ENCODE peak calls at places on chromosomes 13 and 19, in four cellular contexts. One of them, this sample, is unnamed.

GRCh38 chr13:59946924-59947323 is 216.8 kb downstream of the DIAPH3 start:
- DNase-seq in mammary epithelial cell: no peak
- DNase-seq in Panc1: no peak
- DNase-seq in A549: no peak
- DNase-seq in this sample: no peak

GRCh38 chr13:44159633-44160279 is 213.9 kb upstream of the SERP2 start:
- DNase-seq in mammary epithelial cell: peak
- DNase-seq in Panc1: peak
- DNase-seq in A549: peak
- DNase-seq in this sample: peak

GRCh38 chr19:55467236-55468053 is 2.9 kb upstream of the C19orf85 start:
- DNase-seq in mammary epithelial cell: peak
- DNase-seq in Panc1: no peak
- DNase-seq in A549: peak
- DNase-seq in this sample: peak

GRCh38 chr13:35599385-35599784 is 122.9 kb upstream of the MAB21L1 start:
- DNase-seq in mammary epithelial cell: peak
- DNase-seq in Panc1: no peak
- DNase-seq in A549: no peak
- DNase-seq in this sample: peak

GRCh38 chr13:48891586-48891985 is 84.1 kb upstream of the FNDC3A start:
- DNase-seq in mammary epithelial cell: peak
- DNase-seq in Panc1: no peak
- DNase-seq in A549: no peak
- DNase-seq in this sample: peak

GRCh38 chr13:97018029-97018819 is 23.9 kb upstream of the OXGR1 start:
- DNase-seq in mammary epithelial cell: peak
- DNase-seq in Panc1: peak
- DNase-seq in A549: no peak
- DNase-seq in this sample: peak

GRCh38 chr13:60111726-60112125 is 52.0 kb downstream of the DIAPH3 start:
- DNase-seq in mammary epithelial cell: no peak
- DNase-seq in Panc1: no peak
- DNase-seq in A549: no peak
- DNase-seq in this sample: no peak

GRCh38 chr19:34457446-34457845 is 24.1 kb upstream of the WTIP start:
- DNase-seq in mammary epithelial cell: no peak
- DNase-seq in Panc1: no peak
- DNase-seq in A549: no peak
- DNase-seq in this sample: no peak

GRCh38 chr19:5292843-5293606 is 47.6 kb downstream of the PTPRS start:
- DNase-seq in mammary epithelial cell: peak
- DNase-seq in Panc1: no peak
- DNase-seq in A549: peak
- DNase-seq in this sample: peak

GRCh38 chr13:104571890-104572229 is 1505.6 kb upstream of the SLC10A2 start:
- DNase-seq in mammary epithelial cell: no peak
- DNase-seq in Panc1: no peak
- DNase-seq in A549: no peak
- DNase-seq in this sample: no peak

GRCh38 chr19:19417618-19418270 is 12.3 kb downstream of the GATAD2A start:
- DNase-seq in mammary epithelial cell: no peak
- DNase-seq in Panc1: no peak
- DNase-seq in A549: no peak
- DNase-seq in this sample: no peak

GRCh38 chr13:112670864-112671263 is 19.0 kb upstream of the ATP11A start:
- DNase-seq in mammary epithelial cell: no peak
- DNase-seq in Panc1: no peak
- DNase-seq in A549: no peak
- DNase-seq in this sample: no peak

GRCh38 chr13:83168575-83168974 is 713.7 kb downstream of the SLITRK1 start:
- DNase-seq in mammary epithelial cell: no peak
- DNase-seq in Panc1: no peak
- DNase-seq in A549: no peak
- DNase-seq in this sample: no peak

GRCh38 chr13:44649834-44650233 is 73.7 kb upstream of the TSC22D1 start:
- DNase-seq in mammary epithelial cell: no peak
- DNase-seq in Panc1: no peak
- DNase-seq in A549: no peak
- DNase-seq in this sample: no peak

GRCh38 chr13:95112883-95113282 is 188.4 kb downstream of the ABCC4 start:
- DNase-seq in mammary epithelial cell: no peak
- DNase-seq in Panc1: no peak
- DNase-seq in A549: no peak
- DNase-seq in this sample: no peak

GRCh38 chr13:93771782-93772181 is 545.2 kb downstream of the GPC6 start:
- DNase-seq in mammary epithelial cell: no peak
- DNase-seq in Panc1: no peak
- DNase-seq in A549: no peak
- DNase-seq in this sample: no peak

GRCh38 chr13:93227280-93227905 is 786 bp downstream of the GPC6 start:
- DNase-seq in mammary epithelial cell: peak
- DNase-seq in Panc1: no peak
- DNase-seq in A549: no peak
- DNase-seq in this sample: no peak

GRCh38 chr13:113997845-113998751 is 24.2 kb upstream of the C13orf46 start:
- DNase-seq in mammary epithelial cell: no peak
- DNase-seq in Panc1: no peak
- DNase-seq in A549: no peak
- DNase-seq in this sample: no peak

GRCh38 chr13:21124853-21125252 is 51.5 kb downstream of the SKA3 start:
- DNase-seq in mammary epithelial cell: no peak
- DNase-seq in Panc1: no peak
- DNase-seq in A549: no peak
- DNase-seq in this sample: no peak

GRCh38 chr13:28140433-28141125 is 2.2 kb downstream of the PAN3 start:
- DNase-seq in mammary epithelial cell: no peak
- DNase-seq in Panc1: no peak
- DNase-seq in A549: no peak
- DNase-seq in this sample: no peak

GRCh38 chr13:21671793-21672680 is 1.2 kb downstream of the FGF9 start:
- DNase-seq in mammary epithelial cell: no peak
- DNase-seq in Panc1: no peak
- DNase-seq in A549: no peak
- DNase-seq in this sample: no peak

GRCh38 chr13:103815619-103816018 is 749.4 kb upstream of the SLC10A2 start:
- DNase-seq in mammary epithelial cell: peak
- DNase-seq in Panc1: no peak
- DNase-seq in A549: no peak
- DNase-seq in this sample: no peak

GRCh38 chr13:33018886-33019285 is 2.7 kb downstream of the KL start:
- DNase-seq in mammary epithelial cell: no peak
- DNase-seq in Panc1: no peak
- DNase-seq in A549: no peak
- DNase-seq in this sample: no peak

DNA sequence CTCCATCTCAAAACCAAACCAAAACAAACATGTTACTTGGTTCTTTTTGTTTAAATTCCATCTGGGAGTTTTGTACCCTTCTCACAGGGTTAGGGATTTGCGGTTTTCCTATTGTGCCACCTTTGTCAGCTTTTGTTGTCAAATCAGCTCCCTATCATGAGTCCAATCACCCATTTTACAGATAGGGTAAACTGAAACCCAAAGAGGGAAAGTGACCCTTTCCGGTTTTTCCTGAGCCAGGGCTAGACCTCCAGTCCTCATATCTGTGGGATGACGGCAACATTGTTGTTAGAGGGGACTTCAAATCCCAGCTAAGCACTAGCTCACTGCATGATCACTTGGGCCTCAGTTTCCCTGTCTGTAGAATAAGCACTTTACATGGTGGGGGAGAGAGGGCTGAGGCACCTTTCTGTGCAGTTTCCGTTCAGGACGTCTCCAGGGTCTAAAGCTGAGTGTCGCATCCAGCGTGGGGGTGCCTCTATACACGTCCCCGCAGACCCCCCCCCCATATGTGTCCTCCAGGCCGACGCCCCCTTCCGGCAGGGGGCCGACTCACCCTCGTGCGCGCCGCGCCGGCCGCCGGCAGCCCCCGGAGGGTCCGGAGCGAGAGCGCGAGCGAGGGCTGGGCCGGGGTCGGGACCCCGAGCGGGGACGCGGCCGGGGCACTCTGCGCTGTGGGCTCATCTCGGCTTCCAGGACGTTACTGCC is 3.9 kb downstream of the CCDC194 start:
- DNase-seq in mammary epithelial cell: no peak
- DNase-seq in Panc1: no peak
- DNase-seq in A549: no peak
- DNase-seq in this sample: no peak
- TF ChIP-seq CTCF in mammary epithelial cell: no peak
- TF ChIP-seq CTCF in Panc1: no peak
- TF ChIP-seq CTCF in A549: no peak
- TF ChIP-seq CTCF in this sample: no peak

GRCh38 chr19:48120505-48120904 is 9.9 kb upstream of the PLA2G4C start:
- DNase-seq in mammary epithelial cell: no peak
- DNase-seq in Panc1: no peak
- DNase-seq in A549: no peak
- DNase-seq in this sample: no peak

GRCh38 chr19:48121066-48121465 is 10.4 kb upstream of the PLA2G4C start:
- DNase-seq in mammary epithelial cell: no peak
- DNase-seq in Panc1: no peak
- DNase-seq in A549: no peak
- DNase-seq in this sample: no peak

GRCh38 chr19:48123907-48124675 is 13.5 kb upstream of the PLA2G4C start:
- DNase-seq in mammary epithelial cell: peak
- DNase-seq in Panc1: no peak
- DNase-seq in A549: no peak
- DNase-seq in this sample: peak

GRCh38 chr19:48122421-48122820 is 11.8 kb upstream of the PLA2G4C start:
- DNase-seq in mammary epithelial cell: peak
- DNase-seq in Panc1: no peak
- DNase-seq in A549: no peak
- DNase-seq in this sample: no peak

DNA sequence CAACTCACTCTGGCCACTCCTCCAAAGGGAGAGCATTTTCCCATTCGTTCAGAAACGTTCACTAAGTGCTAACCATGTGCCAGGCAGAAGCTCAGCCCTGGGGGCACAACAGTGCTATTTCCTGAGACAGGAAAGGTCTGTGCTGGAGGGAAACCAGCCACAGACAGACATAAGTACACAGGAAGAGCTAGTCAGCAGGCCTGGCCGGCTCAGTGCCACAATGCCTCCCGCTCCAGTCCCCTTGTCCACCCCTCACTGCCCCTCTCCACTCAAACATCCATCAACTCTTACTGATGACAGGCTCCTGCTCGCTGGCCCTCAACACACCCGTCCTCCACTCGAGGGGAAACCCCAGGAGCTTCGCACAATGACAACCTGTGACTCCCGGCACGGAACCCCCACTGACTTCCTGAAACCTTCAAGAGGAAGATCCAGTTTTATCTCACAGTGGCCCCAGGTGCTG is 11.3 kb upstream of the PLA2G4C start:
- DNase-seq in mammary epithelial cell: peak
- DNase-seq in Panc1: no peak
- DNase-seq in A549: no peak
- DNase-seq in this sample: peak
- H3K27ac ChIP-seq in mammary epithelial cell: no peak
- H3K27ac ChIP-seq in Panc1: no peak
- H3K27ac ChIP-seq in A549: no peak
- H3K27ac ChIP-seq in this sample: peak

DNA sequence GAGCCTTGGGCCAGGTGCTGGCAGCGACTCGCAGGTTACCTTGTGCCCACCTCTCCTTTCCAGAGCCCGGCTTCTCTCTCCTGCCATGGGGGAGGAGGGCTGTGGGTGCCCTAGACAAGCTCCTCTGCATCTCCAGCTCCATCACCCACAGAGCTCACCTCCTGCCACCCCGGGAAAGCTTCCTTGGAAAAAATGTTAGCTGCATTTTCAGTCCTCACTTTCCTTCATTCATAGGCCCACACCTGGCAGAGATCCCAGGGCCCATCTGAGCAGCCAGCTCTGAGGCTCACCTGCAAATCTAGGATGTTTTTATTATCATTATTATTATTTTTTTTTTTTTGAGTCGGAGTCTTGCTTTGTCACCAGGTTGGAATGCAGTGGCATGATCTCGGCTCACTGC is 36.8 kb downstream of the ZFR2 start:
- DNase-seq in mammary epithelial cell: no peak
- DNase-seq in Panc1: no peak
- DNase-seq in A549: no peak
- DNase-seq in this sample: no peak
- TF ChIP-seq CTCF in mammary epithelial cell: no peak
- TF ChIP-seq CTCF in Panc1: no peak
- TF ChIP-seq CTCF in A549: no peak
- TF ChIP-seq CTCF in this sample: no peak

DNA sequence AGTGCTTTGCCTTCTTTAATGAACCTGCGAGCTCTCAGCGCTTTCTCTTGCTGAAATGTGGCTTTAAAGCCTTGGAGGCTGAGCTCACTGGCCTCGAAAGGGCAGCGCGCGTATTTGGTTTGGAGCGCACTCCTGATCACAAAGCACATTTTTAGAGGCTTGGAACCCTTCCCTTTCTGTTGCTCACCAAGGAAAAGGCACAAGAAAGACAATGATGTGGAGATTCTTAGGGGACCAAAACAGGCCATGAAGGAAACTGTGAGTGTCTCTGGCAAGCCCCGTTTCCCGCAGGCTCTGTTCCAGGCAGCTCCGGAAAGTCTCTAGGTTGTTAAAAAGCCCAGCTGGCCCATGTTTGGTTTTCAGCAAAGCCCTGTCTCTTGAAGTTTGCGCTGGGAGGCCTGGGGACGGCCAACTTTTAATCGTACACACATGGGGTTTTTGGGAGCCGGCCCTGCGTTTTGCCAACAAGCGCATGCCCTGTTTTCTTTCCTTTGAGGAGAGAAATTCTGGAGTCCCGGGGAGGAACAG is 9.4 kb upstream of the SPC24 start:
- DNase-seq in mammary epithelial cell: no peak
- DNase-seq in Panc1: no peak
- DNase-seq in A549: no peak
- DNase-seq in this sample: no peak
- H3K27ac ChIP-seq in mammary epithelial cell: no peak
- H3K27ac ChIP-seq in Panc1: no peak
- H3K27ac ChIP-seq in A549: no peak
- H3K27ac ChIP-seq in this sample: peak

This sample was measured in RWPE1.